ENCODE peak calls at places on chromosomes 11 and 22, in ten cellular contexts. One of them, this sample, is unnamed.
A peak's percentile ranks its signal among the peaks of the same experiment; 100 is the strongest.

GRCh38 chr11:93844568-93844967 is 5.8 kb downstream of the VSTM5 start:
- DNase-seq in neural progenitor cell: no peak
- DNase-seq in kidney: no peak
- DNase-seq in IMR-90: no peak
- DNase-seq in GM23338: no peak
- DNase-seq in AG04450: no peak
- DNase-seq in GM12878: no peak
- DNase-seq in HFF-Myc: no peak
- DNase-seq in MM.1S: no peak
- DNase-seq in coronary artery: no peak
- DNase-seq in this sample: no peak

GRCh38 chr11:21806982-21807749 is 385.7 kb upstream of the ANO5 start:
- DNase-seq in GM12878: no peak
- DNase-seq in IMR-90: no peak
- DNase-seq in GM23338: no peak
- DNase-seq in HFF-Myc: no peak
- DNase-seq in AG04450: no peak
- DNase-seq in kidney: no peak
- DNase-seq in coronary artery: no peak
- DNase-seq in MM.1S: no peak
- DNase-seq in neural progenitor cell: no peak
- DNase-seq in this sample: no peak

GRCh38 chr11:117044287-117045035 is 53.8 kb downstream of the SIK3 start:
- DNase-seq in MM.1S: peak; percentile 37
- DNase-seq in HFF-Myc: no peak
- DNase-seq in coronary artery: no peak
- DNase-seq in AG04450: no peak
- DNase-seq in neural progenitor cell: no peak
- DNase-seq in GM12878: no peak
- DNase-seq in IMR-90: no peak
- DNase-seq in GM23338: no peak
- DNase-seq in kidney: no peak
- DNase-seq in this sample: no peak

GRCh38 chr11:12163181-12163841 is 52.9 kb downstream of the MICAL2 start:
- DNase-seq in MM.1S: no peak
- DNase-seq in HFF-Myc: no peak
- DNase-seq in neural progenitor cell: no peak
- DNase-seq in kidney: no peak
- DNase-seq in GM12878: no peak
- DNase-seq in coronary artery: peak; percentile 96
- DNase-seq in IMR-90: peak; percentile 82
- DNase-seq in AG04450: no peak
- DNase-seq in GM23338: no peak
- DNase-seq in this sample: peak; percentile 70

GRCh38 chr11:44258190-44258489 is 51.8 kb downstream of the ALX4 start:
- DNase-seq in HFF-Myc: no peak
- DNase-seq in AG04450: no peak
- DNase-seq in GM12878: no peak
- DNase-seq in GM23338: no peak
- DNase-seq in kidney: no peak
- DNase-seq in coronary artery: no peak
- DNase-seq in MM.1S: no peak
- DNase-seq in IMR-90: peak; percentile 31
- DNase-seq in neural progenitor cell: no peak
- DNase-seq in this sample: no peak

GRCh38 chr11:57917632-57918031 is 106.0 kb upstream of the OR9Q1 start:
- DNase-seq in IMR-90: no peak
- DNase-seq in GM12878: no peak
- DNase-seq in neural progenitor cell: no peak
- DNase-seq in MM.1S: no peak
- DNase-seq in kidney: no peak
- DNase-seq in GM23338: no peak
- DNase-seq in coronary artery: no peak
- DNase-seq in AG04450: no peak
- DNase-seq in HFF-Myc: no peak
- DNase-seq in this sample: no peak

GRCh38 chr22:48794906-48795305 is 1032.8 kb downstream of the BRD1 start:
- DNase-seq in AG04450: no peak
- DNase-seq in coronary artery: no peak
- DNase-seq in GM12878: no peak
- DNase-seq in kidney: no peak
- DNase-seq in GM23338: no peak
- DNase-seq in IMR-90: no peak
- DNase-seq in HFF-Myc: no peak
- DNase-seq in MM.1S: no peak
- DNase-seq in neural progenitor cell: no peak
- DNase-seq in this sample: no peak

GRCh38 chr22:42994917-42995562 is 19.9 kb downstream of the PACSIN2 start:
- DNase-seq in neural progenitor cell: no peak
- DNase-seq in GM23338: no peak
- DNase-seq in AG04450: peak; percentile 82
- DNase-seq in HFF-Myc: no peak
- DNase-seq in MM.1S: no peak
- DNase-seq in IMR-90: peak; percentile 94
- DNase-seq in coronary artery: peak; percentile 88
- DNase-seq in GM12878: peak; percentile 46
- DNase-seq in kidney: peak; percentile 81
- DNase-seq in this sample: peak; percentile 96

GRCh38 chr11:6568191-6568918 is 35.1 kb downstream of the RRP8 start:
- DNase-seq in HFF-Myc: peak; percentile 56
- DNase-seq in GM23338: peak; percentile 67
- DNase-seq in IMR-90: peak; percentile 65
- DNase-seq in GM12878: no peak
- DNase-seq in kidney: peak; percentile 53
- DNase-seq in AG04450: peak; percentile 38
- DNase-seq in MM.1S: peak; percentile 26
- DNase-seq in neural progenitor cell: peak; percentile 68
- DNase-seq in coronary artery: no peak
- DNase-seq in this sample: peak; percentile 89

GRCh38 chr11:111719379-111719778 is 46.8 kb downstream of the PPP2R1B start:
- DNase-seq in kidney: no peak
- DNase-seq in MM.1S: no peak
- DNase-seq in GM12878: no peak
- DNase-seq in GM23338: no peak
- DNase-seq in neural progenitor cell: no peak
- DNase-seq in HFF-Myc: no peak
- DNase-seq in coronary artery: no peak
- DNase-seq in AG04450: no peak
- DNase-seq in IMR-90: peak; percentile 47
- DNase-seq in this sample: no peak

GRCh38 chr11:59224419-59224928 is 11.7 kb upstream of the MPEG1 start:
- DNase-seq in AG04450: no peak
- DNase-seq in IMR-90: no peak
- DNase-seq in coronary artery: no peak
- DNase-seq in GM12878: no peak
- DNase-seq in MM.1S: no peak
- DNase-seq in HFF-Myc: no peak
- DNase-seq in neural progenitor cell: no peak
- DNase-seq in GM23338: no peak
- DNase-seq in kidney: no peak
- DNase-seq in this sample: peak; percentile 80

GRCh38 chr11:29352273-29352672 is 664.6 kb downstream of the KCNA4 start:
- DNase-seq in IMR-90: peak; percentile 31
- DNase-seq in coronary artery: no peak
- DNase-seq in neural progenitor cell: peak; percentile 8
- DNase-seq in AG04450: no peak
- DNase-seq in HFF-Myc: no peak
- DNase-seq in kidney: no peak
- DNase-seq in GM12878: no peak
- DNase-seq in MM.1S: no peak
- DNase-seq in GM23338: peak; percentile 68
- DNase-seq in this sample: no peak

GRCh38 chr22:38348751-38349496 is 31.7 kb upstream of the CSNK1E start:
- DNase-seq in HFF-Myc: no peak
- DNase-seq in AG04450: no peak
- DNase-seq in coronary artery: no peak
- DNase-seq in IMR-90: no peak
- DNase-seq in kidney: peak; percentile 48
- DNase-seq in neural progenitor cell: no peak
- DNase-seq in MM.1S: no peak
- DNase-seq in GM12878: no peak
- DNase-seq in GM23338: no peak
- DNase-seq in this sample: no peak

GRCh38 chr11:128884703-128885338 is 6.3 kb upstream of the KCNJ5 start:
- DNase-seq in GM23338: peak; percentile 85
- DNase-seq in neural progenitor cell: peak; percentile 73
- DNase-seq in HFF-Myc: peak; percentile 52
- DNase-seq in GM12878: no peak
- DNase-seq in MM.1S: peak; percentile 83
- DNase-seq in coronary artery: no peak
- DNase-seq in AG04450: peak; percentile 33
- DNase-seq in kidney: no peak
- DNase-seq in IMR-90: peak; percentile 69
- DNase-seq in this sample: peak; percentile 79

GRCh38 chr11:119709638-119710346 is 19.2 kb downstream of the NECTIN1 start:
- DNase-seq in AG04450: peak; percentile 67
- DNase-seq in GM23338: peak; percentile 94
- DNase-seq in IMR-90: peak; percentile 69
- DNase-seq in neural progenitor cell: peak; percentile 95
- DNase-seq in MM.1S: peak; percentile 48
- DNase-seq in kidney: no peak
- DNase-seq in HFF-Myc: peak; percentile 97
- DNase-seq in coronary artery: no peak
- DNase-seq in GM12878: no peak
- DNase-seq in this sample: peak; percentile 56

GRCh38 chr11:2445107-2445947 is 519 bp downstream of the KCNQ1 start:
- DNase-seq in coronary artery: no peak
- DNase-seq in IMR-90: no peak
- DNase-seq in neural progenitor cell: peak; percentile 36
- DNase-seq in AG04450: no peak
- DNase-seq in HFF-Myc: no peak
- DNase-seq in GM12878: no peak
- DNase-seq in GM23338: peak; percentile 47
- DNase-seq in MM.1S: peak; percentile 28
- DNase-seq in kidney: peak; percentile 73
- DNase-seq in this sample: no peak

GRCh38 chr11:67613313-67613959 is 6.7 kb downstream of the NDUFV1 start:
- DNase-seq in IMR-90: no peak
- DNase-seq in GM23338: no peak
- DNase-seq in AG04450: no peak
- DNase-seq in MM.1S: no peak
- DNase-seq in neural progenitor cell: no peak
- DNase-seq in coronary artery: peak; percentile 72
- DNase-seq in HFF-Myc: no peak
- DNase-seq in kidney: no peak
- DNase-seq in GM12878: no peak
- DNase-seq in this sample: no peak

GRCh38 chr11:70067591-70068341 is 10.4 kb upstream of the ANO1 start:
- DNase-seq in MM.1S: no peak
- DNase-seq in coronary artery: peak; percentile 64
- DNase-seq in IMR-90: no peak
- DNase-seq in GM23338: peak; percentile 66
- DNase-seq in HFF-Myc: no peak
- DNase-seq in kidney: no peak
- DNase-seq in neural progenitor cell: peak; percentile 82
- DNase-seq in GM12878: no peak
- DNase-seq in AG04450: no peak
- DNase-seq in this sample: no peak
- TF ChIP-seq CTCF in MM.1S: no peak
- TF ChIP-seq CTCF in coronary artery: no peak
- TF ChIP-seq CTCF in IMR-90: no peak
- TF ChIP-seq CTCF in GM23338: no peak
- TF ChIP-seq CTCF in HFF-Myc: no peak
- TF ChIP-seq CTCF in kidney: no peak
- TF ChIP-seq CTCF in neural progenitor cell: peak; percentile 6
- TF ChIP-seq CTCF in GM12878: no peak
- TF ChIP-seq CTCF in AG04450: no peak
- TF ChIP-seq CTCF in this sample: no peak

DNA sequence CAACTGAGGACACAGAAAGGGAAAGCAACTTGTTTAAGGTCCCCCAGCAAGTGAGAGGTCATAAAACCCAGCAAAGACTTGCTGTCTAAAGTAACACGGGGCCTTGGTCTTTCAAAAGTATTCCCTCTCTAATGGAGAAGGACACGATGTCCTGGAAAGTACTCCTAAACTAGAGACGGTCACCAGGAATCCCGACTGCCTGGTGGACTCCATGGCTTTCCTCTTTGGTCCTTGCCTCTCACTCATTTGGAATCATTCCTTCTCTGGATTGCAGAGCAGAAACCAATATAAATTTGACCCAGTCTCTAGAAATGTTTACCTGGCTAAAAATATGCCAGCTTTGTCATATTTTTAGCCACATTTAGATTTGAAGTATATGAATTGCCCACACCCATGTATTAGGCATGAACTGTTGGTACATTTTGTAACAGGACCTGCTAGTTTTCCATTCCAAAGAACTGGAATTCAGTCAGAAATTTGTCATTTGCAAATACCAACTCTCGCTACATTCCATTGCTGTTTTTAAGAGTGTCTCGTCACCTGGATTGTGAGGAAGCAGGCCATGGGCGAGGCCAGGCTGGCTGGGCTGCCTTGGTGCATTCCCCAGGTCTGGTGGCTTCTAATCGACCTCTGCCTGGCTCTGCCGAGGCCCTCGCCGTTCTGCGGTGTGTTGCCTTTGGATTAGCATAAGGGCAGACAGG is 12.9 kb downstream of the NAV2 start:
- DNase-seq in GM12878: no peak
- DNase-seq in GM23338: peak; percentile 22
- DNase-seq in IMR-90: no peak
- DNase-seq in neural progenitor cell: no peak
- DNase-seq in MM.1S: no peak
- DNase-seq in HFF-Myc: no peak
- DNase-seq in kidney: peak; percentile 86
- DNase-seq in AG04450: no peak
- DNase-seq in coronary artery: peak; percentile 92
- DNase-seq in this sample: no peak
- H3K4me3 ChIP-seq in GM12878: no peak overlapping the region
- H3K4me3 ChIP-seq in GM23338: no peak overlapping the region
- H3K4me3 ChIP-seq in IMR-90: no peak overlapping the region
- H3K4me3 ChIP-seq in neural progenitor cell: no peak overlapping the region
- H3K4me3 ChIP-seq in MM.1S: no peak overlapping the region
- H3K4me3 ChIP-seq in HFF-Myc: no peak overlapping the region
- H3K4me3 ChIP-seq in kidney: no peak overlapping the region
- H3K4me3 ChIP-seq in AG04450: no peak overlapping the region
- H3K4me3 ChIP-seq in coronary artery: peak overlapping the region; percentile 39
- H3K4me3 ChIP-seq in this sample: no peak overlapping the region

DNA sequence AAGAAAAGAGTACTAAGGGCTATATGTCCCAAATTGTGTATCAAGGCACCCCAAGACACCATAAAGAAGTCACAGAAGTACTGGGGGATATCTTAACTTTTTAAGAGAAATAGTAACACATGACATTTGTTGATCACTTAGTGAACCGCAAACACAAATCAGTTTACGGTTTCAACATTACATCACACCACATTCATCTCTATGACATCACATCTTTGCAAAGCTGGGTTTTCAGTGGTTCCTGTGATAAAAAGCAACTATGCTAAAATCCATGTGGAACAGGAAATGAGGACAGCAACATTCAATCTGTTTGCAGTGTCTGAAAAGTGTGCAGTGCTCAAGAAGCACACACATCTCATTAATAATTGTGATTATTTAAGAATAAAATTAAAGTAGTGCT is 155.8 kb upstream of the SOX6 start:
- DNase-seq in AG04450: no peak
- DNase-seq in HFF-Myc: no peak
- DNase-seq in MM.1S: no peak
- DNase-seq in IMR-90: peak; percentile 65
- DNase-seq in GM12878: no peak
- DNase-seq in neural progenitor cell: no peak
- DNase-seq in kidney: no peak
- DNase-seq in GM23338: no peak
- DNase-seq in coronary artery: no peak
- DNase-seq in this sample: no peak
- TF ChIP-seq CTCF in AG04450: no peak
- TF ChIP-seq CTCF in HFF-Myc: no peak
- TF ChIP-seq CTCF in MM.1S: no peak
- TF ChIP-seq CTCF in IMR-90: no peak
- TF ChIP-seq CTCF in GM12878: no peak
- TF ChIP-seq CTCF in neural progenitor cell: no peak
- TF ChIP-seq CTCF in kidney: no peak
- TF ChIP-seq CTCF in GM23338: no peak
- TF ChIP-seq CTCF in coronary artery: no peak
- TF ChIP-seq CTCF in this sample: no peak

GRCh38 chr11:34655335-34656008 is 34.6 kb downstream of the EHF start:
- DNase-seq in MM.1S: no peak
- DNase-seq in coronary artery: no peak
- DNase-seq in GM23338: no peak
- DNase-seq in IMR-90: peak; percentile 97
- DNase-seq in neural progenitor cell: no peak
- DNase-seq in HFF-Myc: no peak
- DNase-seq in kidney: no peak
- DNase-seq in GM12878: no peak
- DNase-seq in AG04450: peak; percentile 67
- DNase-seq in this sample: peak; percentile 80
- H3K4me3 ChIP-seq in MM.1S: no peak overlapping the region
- H3K4me3 ChIP-seq in coronary artery: no peak overlapping the region
- H3K4me3 ChIP-seq in GM23338: no peak overlapping the region
- H3K4me3 ChIP-seq in IMR-90: no peak overlapping the region
- H3K4me3 ChIP-seq in neural progenitor cell: no peak overlapping the region
- H3K4me3 ChIP-seq in HFF-Myc: no peak overlapping the region
- H3K4me3 ChIP-seq in kidney: no peak overlapping the region
- H3K4me3 ChIP-seq in GM12878: no peak overlapping the region
- H3K4me3 ChIP-seq in AG04450: no peak overlapping the region
- H3K4me3 ChIP-seq in this sample: no peak overlapping the region

This sample was measured in fibroblast of pulmonary artery.